ENCODE peak calls at places on chromosome 11, in seven cellular contexts. Z, T, I, M, U, K and O are unnamed samples.

GRCh38 chr11:102473543-102473942 is 21.0 kb upstream of the TMEM123 start:
- DNase-seq in Z (no peak), T (no peak), I (no peak), M (no peak), U (no peak), K (peak), O (no peak)

GRCh38 chr11:45665933-45666647 is 668 bp upstream of the CHST1 start:
- DNase-seq in Z (peak), T (peak), I (peak), M (peak), U (no peak), K (no peak), O (no peak)

GRCh38 chr11:133809525-133810178 is 35.7 kb downstream of the SPATA19 start:
- DNase-seq in Z (no peak), T (no peak), I (no peak), M (no peak), U (no peak), K (no peak), O (no peak)

GRCh38 chr11:113014731-113015455 is 53.7 kb downstream of the NCAM1 start:
- DNase-seq in Z (no peak), T (no peak), I (peak), M (peak), U (no peak), K (no peak), O (no peak)

GRCh38 chr11:16860632-16861031 is 122.2 kb downstream of the C11orf58 start:
- DNase-seq in Z (no peak), T (no peak), I (no peak), M (no peak), U (no peak), K (no peak), O (no peak)

GRCh38 chr11:9802291-9802861 is 138.5 kb downstream of the SWAP70 start:
- DNase-seq in Z (no peak), T (no peak), I (peak), M (peak), U (no peak), K (no peak), O (peak)

GRCh38 chr11:69704508-69705245 is 855 bp upstream of the FGF19 start:
- DNase-seq in Z (no peak), T (no peak), I (peak), M (no peak), U (peak), K (no peak), O (no peak)

GRCh38 chr11:73350908-73351636 is 25.1 kb upstream of the RELT start:
- DNase-seq in Z (peak), T (no peak), I (peak), M (peak), U (peak), K (peak), O (peak)

GRCh38 chr11:34345012-34345804 is 12.6 kb downstream of the ABTB2 start:
- DNase-seq in Z (no peak), T (peak), I (peak), M (peak), U (peak), K (peak), O (peak)

GRCh38 chr11:73760680-73761402 is at the start of gene RAB6A:
- DNase-seq in Z (peak), T (peak), I (peak), M (peak), U (peak), K (peak), O (peak)

GRCh38 chr11:93741882-93742226 is 382 bp downstream of the C11orf54 start:
- DNase-seq in Z (no peak), T (no peak), I (peak), M (peak), U (peak), K (peak), O (peak)

GRCh38 chr11:15171956-15172355 is 57.2 kb downstream of the INSC start:
- DNase-seq in Z (no peak), T (no peak), I (no peak), M (no peak), U (no peak), K (no peak), O (no peak)

GRCh38 chr11:15905334-15905733 is 451.0 kb downstream of the SOX6 start:
- DNase-seq in Z (no peak), T (no peak), I (no peak), M (no peak), U (no peak), K (no peak), O (no peak)

GRCh38 chr11:133894956-133895549 is 49.7 kb upstream of the SPATA19 start:
- DNase-seq in Z (no peak), T (no peak), I (no peak), M (no peak), U (no peak), K (no peak), O (no peak)

GRCh38 chr11:134537296-134537695 is 125.3 kb upstream of the B3GAT1 start:
- DNase-seq in Z (no peak), T (peak), I (no peak), M (no peak), U (no peak), K (no peak), O (no peak)

GRCh38 chr11:94558468-94558867 is 8.7 kb upstream of the PIWIL4 start:
- DNase-seq in Z (no peak), T (no peak), I (no peak), M (no peak), U (no peak), K (no peak), O (no peak)

GRCh38 chr11:1394936-1395772 is 5.4 kb downstream of the BRSK2 start:
- DNase-seq in Z (no peak), T (peak), I (no peak), M (no peak), U (no peak), K (no peak), O (no peak)

GRCh38 chr11:134170909-134171281 is 52.9 kb downstream of the NCAPD3 start:
- DNase-seq in Z (no peak), T (no peak), I (peak), M (peak), U (no peak), K (no peak), O (peak)

GRCh38 chr11:17547051-17547577 is at the start of gene OTOG:
- DNase-seq in Z (no peak), T (no peak), I (no peak), M (no peak), U (peak), K (no peak), O (no peak)

GRCh38 chr11:10375280-10376048 is 70.6 kb downstream of the ADM start:
- DNase-seq in Z (no peak), T (no peak), I (peak), M (peak), U (peak), K (no peak), O (peak)

GRCh38 chr11:128632151-128632791 is 44.9 kb upstream of the ETS1 start:
- DNase-seq in Z (peak), T (no peak), I (peak), M (peak), U (peak), K (no peak), O (peak)

GRCh38 chr11:61480936-61481335 is 27.6 kb upstream of the LRRC10B start:
- DNase-seq in Z (no peak), T (no peak), I (no peak), M (peak), U (peak), K (peak), O (no peak)

GRCh38 chr11:115660072-115660805 is 156.0 kb upstream of the CADM1 start:
- DNase-seq in Z (no peak), T (no peak), I (no peak), M (peak), U (no peak), K (no peak), O (no peak)
- H3K9ac ChIP-seq in Z (no peak), T (no peak), I (no peak), M (no peak), U (no peak), K (no peak), O (no peak)

GRCh38 chr11:76131585-76131984 is 74.7 kb downstream of the WNT11 start:
- DNase-seq in Z (no peak), T (no peak), I (no peak), M (no peak), U (no peak), K (no peak), O (no peak)
- H3K9ac ChIP-seq in Z (no peak), T (no peak), I (no peak), M (no peak), U (no peak), K (no peak), O (no peak)

GRCh38 chr11:119608201-119608600 is 120.8 kb downstream of the NECTIN1 start:
- DNase-seq in Z (no peak), T (no peak), I (no peak), M (no peak), U (no peak), K (no peak), O (no peak)
- H3K9ac ChIP-seq in Z (no peak), T (no peak), I (no peak), M (no peak), U (no peak), K (no peak), O (no peak)

GRCh38 chr11:125513705-125514265 is 17.7 kb upstream of the FEZ1 start:
- DNase-seq in Z (no peak), T (no peak), I (no peak), M (no peak), U (no peak), K (no peak), O (no peak)
- H3K9ac ChIP-seq in Z (no peak), T (no peak), I (no peak), M (no peak), U (no peak), K (no peak), O (no peak)